ENCODE peak calls at places on chromosome 5, in six cellular contexts. Q, N, S, B, O and A are unnamed samples.

GRCh38 chr5:87210076-87210475 is 57.6 kb upstream of the RASA1 start:
- DNase-seq in S (no peak), B (no peak), N (peak; percentile 22), O (no peak), Q (no peak), A (no peak)

GRCh38 chr5:174455301-174455700 is 269.1 kb upstream of the MSX2 start:
- DNase-seq in B (no peak), Q (no peak), O (no peak), S (no peak), N (no peak), A (no peak)

GRCh38 chr5:109354761-109355160 is 55.0 kb downstream of the PJA2 start:
- DNase-seq in Q (no peak), S (no peak), N (no peak), B (no peak), O (no peak), A (no peak)

GRCh38 chr5:138389332-138389731 is 36.8 kb downstream of the KDM3B start:
- DNase-seq in B (no peak), O (no peak), Q (no peak), S (no peak), N (peak; percentile 24), A (no peak)

GRCh38 chr5:34687269-34688011 is 31.3 kb downstream of the RAI14 start:
- DNase-seq in O (no peak), N (peak; percentile 75), B (no peak), Q (no peak), S (no peak), A (no peak)

GRCh38 chr5:137122075-137122474 is 377.1 kb downstream of the SPOCK1 start:
- DNase-seq in S (no peak), N (peak; percentile 47), Q (no peak), B (peak; percentile 48), O (no peak), A (no peak)

GRCh38 chr5:147803941-147804717 is 21.6 kb upstream of the JAKMIP2 start:
- DNase-seq in B (no peak), Q (no peak), O (no peak), S (no peak), N (no peak), A (no peak)

GRCh38 chr5:143683459-143683858 is 128.5 kb upstream of the HMHB1 start:
- DNase-seq in O (no peak), S (no peak), B (no peak), Q (no peak), N (no peak), A (no peak)

GRCh38 chr5:14435481-14435880 is 146.1 kb upstream of the OTULINL start:
- DNase-seq in O (no peak), N (peak; percentile 56), S (no peak), Q (no peak), B (no peak), A (no peak)

GRCh38 chr5:108472237-108472636 is 90.3 kb upstream of the FBXL17 start:
- DNase-seq in S (no peak), B (no peak), N (peak; percentile 39), O (no peak), Q (no peak), A (no peak)

GRCh38 chr5:109410389-109411174 is 808 bp upstream of the PJA2 start:
- DNase-seq in N (peak; percentile 88), O (peak; percentile 58), Q (peak; percentile 75), B (peak; percentile 93), S (peak; percentile 19), A (no peak)

GRCh38 chr5:143218563-143219170 is 184.8 kb downstream of the NR3C1 start:
- DNase-seq in Q (no peak), O (no peak), N (no peak), B (no peak), S (no peak), A (no peak)

GRCh38 chr5:147782053-147783028 is at the start of gene JAKMIP2:
- DNase-seq in N (peak; percentile 5), S (peak; percentile 66), Q (peak; percentile 35), B (peak; percentile 93), O (peak; percentile 14), A (peak; percentile 95)

GRCh38 chr5:149380466-149381121 is 1.5 kb upstream of the IL17B start:
- DNase-seq in S (no peak), Q (no peak), O (no peak), N (no peak), B (peak; percentile 74), A (no peak)

GRCh38 chr5:35213608-35214007 is 16.7 kb downstream of the PRLR start:
- DNase-seq in Q (peak; percentile 23), B (no peak), N (peak; percentile 29), O (no peak), S (no peak), A (no peak)

GRCh38 chr5:74632947-74633356 is 7.6 kb downstream of the ENC1 start:
- DNase-seq in Q (peak; percentile 82), S (no peak), N (peak; percentile 68), O (no peak), B (no peak), A (no peak)

GRCh38 chr5:139919308-139919707 is 123.7 kb downstream of the PSD2 start:
- DNase-seq in O (no peak), S (no peak), Q (no peak), B (no peak), N (peak; percentile 54), A (no peak)
- H3K4me3 ChIP-seq in O (no peak overlapping the region), S (no peak overlapping the region), Q (no peak overlapping the region), B (no peak overlapping the region), N (no peak overlapping the region), A (no peak overlapping the region)

DNA sequence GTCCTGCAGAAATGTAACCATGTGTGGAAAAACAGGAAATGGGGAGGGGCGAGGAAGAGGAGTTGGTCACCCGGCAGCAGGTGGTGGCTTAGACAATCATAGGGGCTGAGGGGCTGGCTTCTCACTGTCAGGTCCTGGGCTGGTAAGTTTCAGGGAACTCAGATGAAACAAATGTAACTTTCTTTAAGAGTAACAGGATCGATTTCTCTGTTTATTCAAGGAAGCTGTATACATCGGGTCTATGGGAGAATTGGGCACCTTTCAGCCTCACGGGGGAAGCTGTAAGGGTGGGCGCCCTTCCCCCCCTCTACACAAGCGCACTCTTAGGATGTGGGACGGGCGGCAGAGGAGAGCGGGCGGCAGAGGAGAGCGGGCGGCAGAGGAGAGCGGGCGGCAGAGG is 104.3 kb upstream of the SIMC1 start:
- DNase-seq in Q (no peak), O (no peak), S (no peak), N (no peak), B (no peak), A (no peak)
- H3K4me3 ChIP-seq in Q (no peak overlapping the region), O (no peak overlapping the region), S (peak overlapping the region; percentile 26), N (no peak overlapping the region), B (no peak overlapping the region), A (no peak overlapping the region)

DNA sequence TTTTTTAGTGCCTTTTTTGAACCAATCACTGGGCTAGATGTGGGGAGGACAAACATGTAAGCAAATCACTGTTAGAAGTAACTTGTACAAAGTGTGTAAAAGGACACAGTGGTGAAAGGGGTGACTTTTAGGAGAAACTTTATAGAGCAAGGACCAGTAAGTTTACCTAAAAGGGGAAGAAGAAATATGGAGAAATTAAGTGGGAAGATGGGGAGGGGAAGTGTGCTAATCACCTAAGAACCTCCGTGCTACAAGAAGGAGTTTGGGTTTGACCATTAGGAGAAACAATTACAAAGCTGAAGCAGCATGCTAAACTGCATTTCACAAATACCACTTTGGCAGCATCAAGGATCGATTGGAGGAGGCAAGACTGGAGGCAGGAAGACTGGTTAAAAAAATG is 17.3 kb downstream of the ITGA1 start:
- DNase-seq in N (no peak), O (no peak), B (no peak), Q (no peak), S (no peak), A (no peak)
- H3K4me3 ChIP-seq in N (no peak overlapping the region), O (no peak overlapping the region), B (no peak overlapping the region), Q (no peak overlapping the region), S (no peak overlapping the region), A (no peak overlapping the region)

GRCh38 chr5:58456486-58456885 is 3.4 kb downstream of the PLK2 start:
- DNase-seq in S (no peak), Q (no peak), O (no peak), N (no peak), B (no peak), A (no peak)
- H3K4me3 ChIP-seq in S (no peak overlapping the region), Q (peak overlapping the region; percentile 94), O (peak overlapping the region; percentile 72), N (peak overlapping the region; percentile 98), B (peak overlapping the region; percentile 91), A (no peak overlapping the region)

GRCh38 chr5:120640793-120641192 is 176.7 kb downstream of the PRR16 start:
- DNase-seq in O (no peak), B (no peak), Q (no peak), N (no peak), S (no peak), A (no peak)
- H3K4me3 ChIP-seq in O (no peak overlapping the region), B (no peak overlapping the region), Q (no peak overlapping the region), N (no peak overlapping the region), S (no peak overlapping the region), A (no peak overlapping the region)

DNA sequence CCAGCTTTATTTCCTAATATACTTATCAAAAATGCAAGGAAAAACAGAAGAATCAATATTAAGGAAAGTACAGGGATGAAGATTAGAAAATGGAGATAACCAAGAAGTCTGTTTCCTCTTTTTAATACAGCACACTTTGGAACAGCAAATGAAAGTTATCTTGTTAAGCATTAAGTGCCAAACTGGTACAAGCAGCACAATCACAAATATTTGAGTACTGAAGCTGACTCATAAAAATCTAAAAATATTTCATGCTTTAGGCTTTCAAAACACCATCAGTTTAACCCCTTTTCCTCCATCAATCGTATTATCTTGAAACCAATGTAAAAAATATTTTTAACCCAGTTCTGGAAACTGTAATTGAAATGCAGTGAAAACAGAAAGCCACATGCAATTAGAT is 2.7 kb downstream of the FBXW11 start:
- DNase-seq in B (no peak), S (no peak), Q (no peak), O (no peak), N (peak; percentile 51), A (no peak)
- H3K4me3 ChIP-seq in B (no peak overlapping the region), S (no peak overlapping the region), Q (no peak overlapping the region), O (no peak overlapping the region), N (peak overlapping the region; percentile 92), A (no peak overlapping the region)

DNA sequence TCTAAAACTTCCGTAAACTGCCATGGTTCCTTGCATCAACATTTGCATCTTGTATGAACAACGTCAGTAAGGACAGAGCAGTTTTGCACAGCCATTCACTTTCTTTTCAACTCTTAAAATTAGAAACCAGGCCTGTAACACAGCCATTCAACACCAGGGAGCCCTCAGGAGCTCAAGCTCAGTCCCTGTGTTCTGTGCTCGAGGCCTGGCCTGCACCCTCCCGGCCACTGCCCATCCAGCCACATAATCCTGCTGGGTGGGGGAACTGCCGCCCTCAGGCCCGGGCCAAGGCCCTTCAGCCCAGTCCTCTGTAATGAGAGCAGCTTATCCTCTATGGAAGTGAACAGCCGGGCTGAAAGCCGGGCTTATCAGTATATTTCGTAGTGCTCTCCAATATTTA is 33.1 kb upstream of the SLC6A3 start:
- DNase-seq in B (no peak), Q (no peak), S (no peak), O (no peak), N (no peak), A (no peak)
- H3K4me3 ChIP-seq in B (no peak overlapping the region), Q (no peak overlapping the region), S (no peak overlapping the region), O (no peak overlapping the region), N (no peak overlapping the region), A (no peak overlapping the region)